ENCODE peak calls at places on chromosomes 7 and 10, in four cellular contexts. U is ELR, Y is mammary epithelial cell, E is EL. L is an unnamed sample.

GRCh38 chr10:21171197-21171935 is 274.3 kb upstream of the NEBL start:
- DNase-seq in U (no peak), E (no peak), Y (no peak), L (no peak)

GRCh38 chr7:20152511-20152910 is 64.7 kb downstream of the MACC1 start:
- DNase-seq in Y (peak; percentile 43), U (peak; percentile 64), E (peak; percentile 40), L (no peak)

GRCh38 chr7:95545007-95545615 is 51.2 kb downstream of the PDK4 start:
- DNase-seq in Y (peak; percentile 54), U (peak; percentile 68), E (peak; percentile 55), L (peak; percentile 83)

GRCh38 chr7:2509298-2509906 is 10.2 kb upstream of the LFNG start:
- DNase-seq in Y (no peak), E (no peak), U (no peak), L (no peak)

GRCh38 chr7:130065500-130066152 is 4.7 kb upstream of the KLHDC10 start:
- DNase-seq in E (no peak), Y (no peak), U (no peak), L (no peak)

GRCh38 chr7:55181774-55182173 is 163.0 kb downstream of the EGFR start:
- DNase-seq in E (no peak), U (no peak), Y (no peak), L (no peak)

GRCh38 chr7:27933691-27934565 is 194.0 kb downstream of the TAX1BP1 start:
- DNase-seq in Y (no peak), U (peak; percentile 32), E (no peak), L (no peak)

GRCh38 chr7:36161996-36162395 is 8.9 kb downstream of the EEPD1 start:
- DNase-seq in E (no peak), U (no peak), Y (peak; percentile 69), L (peak; percentile 93)

GRCh38 chr7:156157409-156158012 is 345.2 kb upstream of the SHH start:
- DNase-seq in Y (no peak), U (no peak), E (no peak), L (no peak)

GRCh38 chr10:33314788-33315561 is 19.5 kb downstream of the NRP1 start:
- DNase-seq in E (no peak), Y (no peak), U (peak; percentile 29), L (peak; percentile 90)

GRCh38 chr10:124671486-124672075 is 72.6 kb downstream of the FAM53B start:
- DNase-seq in E (no peak), Y (peak; percentile 72), U (peak; percentile 54), L (no peak)

GRCh38 chr7:91814189-91814588 is 66.3 kb downstream of the MTERF1 start:
- DNase-seq in E (no peak), U (no peak), Y (no peak), L (no peak)

GRCh38 chr7:84982199-84982598 is 204.7 kb downstream of the SEMA3D start:
- DNase-seq in Y (peak; percentile 4), E (peak; percentile 33), U (no peak), L (no peak)

GRCh38 chr7:28790467-28790866 is 167.7 kb downstream of the TRIL start:
- DNase-seq in U (no peak), E (no peak), Y (no peak), L (no peak)

GRCh38 chr10:52485486-52485885 is 171.4 kb downstream of the DKK1 start:
- DNase-seq in E (no peak), Y (no peak), U (no peak), L (no peak)

GRCh38 chr10:59315465-59315864 is 46.9 kb downstream of the FAM13C start:
- DNase-seq in E (no peak), Y (no peak), U (no peak), L (no peak)

GRCh38 chr10:125633517-125633999 is 49.4 kb downstream of the TEX36 start:
- DNase-seq in U (peak; percentile 33), E (peak; percentile 34), Y (no peak), L (peak; percentile 100)

GRCh38 chr7:120717166-120717565 is 140.8 kb downstream of the TSPAN12 start:
- DNase-seq in E (no peak), U (no peak), Y (no peak), L (no peak)

GRCh38 chr7:45869426-45869825 is 3.5 kb downstream of the CCDC201 start:
- DNase-seq in Y (no peak), E (peak; percentile 11), U (no peak), L (no peak)

GRCh38 chr10:63012623-63013022 is 120.5 kb upstream of the NRBF2 start:
- DNase-seq in E (no peak), U (no peak), Y (no peak), L (no peak)

GRCh38 chr10:7192831-7193348 is 217.9 kb downstream of the SFMBT2 start:
- DNase-seq in U (no peak), Y (no peak), E (no peak), L (no peak)

GRCh38 chr10:108544500-108545120 is 1378.7 kb downstream of the XPNPEP1 start:
- DNase-seq in U (peak; percentile 73), Y (peak; percentile 36), E (peak; percentile 53), L (peak; percentile 8)

GRCh38 chr10:48632166-48632565 is 27.3 kb upstream of the ARHGAP22 start:
- DNase-seq in E (no peak), Y (no peak), U (no peak), L (no peak)